ENCODE peak calls at places on chromosomes 13 and 19, in eight cellular contexts. J is neural progenitor cell, I is kidney epithelial cell, M is HCT116, Y is breast epithelium, H is GM12878, C is psoas muscle, L is OCI-LY7. V is an unnamed sample.

GRCh38 chr13:24407844-24408243 is 98.5 kb downstream of the C1QTNF9 start:
- DNase-seq in J (no peak), I (no peak), M (no peak), Y (no peak), H (no peak), C (no peak), L (no peak), V (no peak)

GRCh38 chr13:50729177-50729576 is 114.3 kb downstream of the DLEU7 start:
- DNase-seq in J (no peak), I (no peak), M (no peak), Y (no peak), H (no peak), C (no peak), L (no peak), V (no peak)

GRCh38 chr13:23778879-23779278 is 110.3 kb downstream of the MIPEP start:
- DNase-seq in J (no peak), I (no peak), M (no peak), Y (no peak), H (no peak), C (no peak), L (no peak), V (no peak)

GRCh38 chr13:38900188-38900587 is 90.4 kb downstream of the STOML3 start:
- DNase-seq in J (peak; percentile 58), I (no peak), M (no peak), Y (no peak), H (no peak), C (no peak), L (no peak), V (no peak)

GRCh38 chr19:51263808-51264207 is 12.9 kb downstream of the SIGLECL1 start:
- DNase-seq in J (no peak), I (no peak), M (no peak), Y (no peak), H (no peak), C (no peak), L (no peak), V (no peak)

GRCh38 chr13:36130542-36131214 is 504 bp downstream of the DCLK1 start:
- DNase-seq in J (peak; percentile 76), I (no peak), M (no peak), Y (no peak), H (no peak), C (peak; percentile 39), L (no peak), V (no peak)

GRCh38 chr13:102597029-102598015 is 536 bp downstream of the TPP2 start:
- DNase-seq in J (peak; percentile 42), I (no peak), M (no peak), Y (no peak), H (no peak), C (peak; percentile 40), L (peak; percentile 18), V (peak; percentile 50)

GRCh38 chr19:4693471-4694121 is 23.5 kb upstream of the MYDGF start:
- DNase-seq in J (no peak), I (no peak), M (no peak), Y (no peak), H (no peak), C (no peak), L (no peak), V (no peak)

GRCh38 chr19:45472557-45473365 is 5.0 kb downstream of the FOSB start:
- DNase-seq in J (peak; percentile 32), I (no peak), M (no peak), Y (no peak), H (no peak), C (no peak), L (no peak), V (no peak)

GRCh38 chr19:14375582-14376291 is 5.5 kb upstream of the ADGRE5 start:
- DNase-seq in J (no peak), I (no peak), M (no peak), Y (no peak), H (no peak), C (peak; percentile 35), L (peak; percentile 51), V (no peak)

GRCh38 chr13:110319774-110320509 is 12.9 kb downstream of the COL4A2 start:
- DNase-seq in J (no peak), I (no peak), M (peak; percentile 70), Y (no peak), H (no peak), C (no peak), L (no peak), V (no peak)

GRCh38 chr13:110971486-110971885 is 56.6 kb upstream of the ANKRD10 start:
- DNase-seq in J (no peak), I (no peak), M (no peak), Y (no peak), H (no peak), C (no peak), L (no peak), V (no peak)

GRCh38 chr19:1058112-1058511 is 8.9 kb upstream of the ARHGAP45 start:
- DNase-seq in J (no peak), I (no peak), M (no peak), Y (no peak), H (no peak), C (no peak), L (peak; percentile 57), V (no peak)

GRCh38 chr19:1055028-1055425 is 11.9 kb upstream of the ARHGAP45 start:
- DNase-seq in J (no peak), I (no peak), M (no peak), Y (no peak), H (no peak), C (no peak), L (no peak), V (no peak)

GRCh38 chr19:1055886-1056620 is 10.9 kb upstream of the ARHGAP45 start:
- DNase-seq in J (no peak), I (no peak), M (no peak), Y (no peak), H (no peak), C (no peak), L (no peak), V (no peak)

GRCh38 chr19:1054102-1055027 is 12.6 kb upstream of the ARHGAP45 start:
- DNase-seq in J (no peak), I (no peak), M (no peak), Y (no peak), H (no peak), C (no peak), L (no peak), V (no peak)

DNA sequence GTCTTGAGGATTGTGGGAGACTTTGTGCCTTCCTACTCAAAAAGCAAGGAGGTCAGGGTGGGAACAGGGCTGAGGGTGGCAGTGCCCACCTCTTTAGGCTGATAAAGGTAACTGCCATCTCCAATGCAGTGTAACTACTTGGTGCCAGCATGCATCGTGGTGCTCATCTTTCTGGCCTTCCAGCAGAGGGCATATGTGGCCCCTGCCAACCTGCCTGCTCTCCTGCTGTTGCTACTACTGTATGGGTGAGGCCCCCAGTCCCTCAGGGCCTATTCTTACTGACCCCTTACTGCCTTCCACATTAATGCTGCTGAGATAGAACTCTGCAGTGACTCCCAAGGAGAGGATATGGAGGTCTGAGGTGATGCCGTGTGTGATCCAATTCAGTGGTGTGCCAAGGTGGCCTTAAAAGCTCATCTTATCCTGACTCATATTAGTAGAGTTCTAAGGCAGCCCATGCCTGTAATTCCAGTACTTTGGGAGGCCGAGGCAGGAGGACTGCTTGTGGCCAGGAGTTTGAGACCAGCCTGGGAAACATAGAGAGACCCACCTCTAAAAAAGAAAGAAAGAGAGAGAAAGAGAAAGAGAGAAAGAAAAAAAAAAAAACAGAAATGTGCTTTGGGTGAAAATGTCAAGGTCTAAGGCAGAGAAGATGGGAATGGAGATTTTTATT is 9.6 kb upstream of the ARHGAP45 start:
- DNase-seq in J (peak; percentile 75), I (no peak), M (no peak), Y (no peak), H (no peak), C (no peak), L (peak; percentile 70), V (no peak)
- TF ChIP-seq CTCF in J (no peak), I (no peak), M (no peak), Y (no peak), H (peak; percentile 74), C (no peak), L (peak; percentile 75), V (peak; percentile 68)

GRCh38 chr19:47427241-47428176 is 8.2 kb upstream of the MEIS3 start:
- DNase-seq in J (peak; percentile 87), I (no peak), M (peak; percentile 44), Y (peak; percentile 67), H (no peak), C (no peak), L (peak; percentile 76), V (no peak)
- H3K4me3 ChIP-seq in J (peak overlapping the region; percentile 42), I (no peak overlapping the region), M (peak overlapping the region; percentile 24), Y (peak overlapping the region; percentile 48), H (peak overlapping the region; percentile 18), C (no peak overlapping the region), L (peak overlapping the region; percentile 62), V (peak overlapping the region; percentile 28)

GRCh38 chr13:94583926-94584325 is 12.0 kb downstream of the TGDS start:
- DNase-seq in J (no peak), I (no peak), M (no peak), Y (no peak), H (no peak), C (no peak), L (no peak), V (no peak)

GRCh38 chr13:94579063-94579462 is 16.9 kb downstream of the TGDS start:
- DNase-seq in J (no peak), I (no peak), M (no peak), Y (no peak), H (no peak), C (no peak), L (no peak), V (no peak)
- H3K36me3 ChIP-seq in J (peaks cover 44% of the 10 kb centered on the region), I (peaks cover 1% of the 10 kb centered on the region), M (peaks cover 56% of the 10 kb centered on the region), Y (peaks cover 5% of the 10 kb centered on the region), H (peaks cover 34% of the 10 kb centered on the region), C (peaks cover 94% of the 10 kb centered on the region), L (peaks cover 58% of the 10 kb centered on the region), V (peaks cover 13% of the 10 kb centered on the region)

GRCh38 chr13:101545521-101545920 is 93.0 kb downstream of the ITGBL1 start:
- DNase-seq in J (no peak), I (no peak), M (no peak), Y (no peak), H (no peak), C (no peak), L (no peak), V (no peak)
- TF ChIP-seq CTCF in J (no peak), I (no peak), M (no peak), Y (no peak), H (no peak), C (no peak), L (no peak), V (no peak)

GRCh38 chr13:48585456-48585840 is 52.6 kb upstream of the RCBTB2 start:
- DNase-seq in J (peak; percentile 68), I (peak; percentile 25), M (peak; percentile 12), Y (peak; percentile 65), H (no peak), C (no peak), L (no peak), V (no peak)
- H3K4me3 ChIP-seq in J (no peak overlapping the region), I (no peak overlapping the region), M (no peak overlapping the region), Y (no peak overlapping the region), H (no peak overlapping the region), C (no peak overlapping the region), L (no peak overlapping the region), V (no peak overlapping the region)

V was measured in GM06990.